ENCODE peak calls at places on chromosome 4, in four cellular contexts. A is IMR-90, J is neural progenitor cell, M is heart left ventricle. E is an unnamed sample. For H3K9me3 and H3K4me1, the result is how much of the 10 kb centered on the place peaks cover.

GRCh38 chr4:123419885-123420743 is 23.5 kb downstream of the SPRY1 start:
- DNase-seq in A (no peak), J (no peak), M (no peak), E (no peak)

GRCh38 chr4:106793933-106794332 is 242.2 kb downstream of the DKK2 start:
- DNase-seq in A (no peak), J (no peak), M (no peak), E (no peak)

GRCh38 chr4:81084624-81085023 is 54.1 kb downstream of the BMP3 start:
- DNase-seq in A (peak), J (no peak), M (no peak), E (no peak)

GRCh38 chr4:185395255-185395955 is at the start of gene LRP2BP:
- DNase-seq in A (no peak), J (no peak), M (no peak), E (peak)

GRCh38 chr4:109303141-109303499 is 662 bp upstream of the COL25A1 start:
- DNase-seq in A (no peak), J (no peak), M (no peak), E (peak)

GRCh38 chr4:86910820-86911684 is 18.8 kb upstream of the C4orf36 start:
- DNase-seq in A (peak), J (no peak), M (no peak), E (no peak)

GRCh38 chr4:89788243-89789072 is 48.5 kb downstream of the SNCA start:
- DNase-seq in A (peak), J (no peak), M (peak), E (no peak)

GRCh38 chr4:65508169-65508568 is 162.1 kb downstream of the EPHA5 start:
- DNase-seq in A (peak), J (no peak), M (no peak), E (no peak)

GRCh38 chr4:129240816-129241215 is 144.9 kb downstream of the C4orf33 start:
- DNase-seq in A (no peak), J (peak), M (no peak), E (peak)

GRCh38 chr4:40749717-40750460 is at the start of gene NSUN7:
- DNase-seq in A (no peak), J (peak), M (no peak), E (no peak)

GRCh38 chr4:39621582-39621981 is 17.1 kb downstream of the SMIM14 start:
- DNase-seq in A (peak), J (no peak), M (peak), E (no peak)

GRCh38 chr4:72471816-72472215 is 97.2 kb downstream of the ADAMTS3 start:
- DNase-seq in A (no peak), J (peak), M (no peak), E (no peak)

GRCh38 chr4:89254847-89255246 is 52.8 kb downstream of the GPRIN3 start:
- DNase-seq in A (peak), J (peak), M (no peak), E (peak)

GRCh38 chr4:68176500-68176899 is 46.8 kb upstream of the TMPRSS11F start:
- DNase-seq in A (no peak), J (no peak), M (no peak), E (no peak)

GRCh38 chr4:137950286-137950685 is 291.9 kb downstream of the SLC7A11 start:
- DNase-seq in A (no peak), J (no peak), M (no peak), E (no peak)

GRCh38 chr4:147837854-147838253 is 106.0 kb downstream of the ARHGAP10 start:
- DNase-seq in A (no peak), J (no peak), M (no peak), E (no peak)

GRCh38 chr4:141896687-141897086 is 260.3 kb downstream of the IL15 start:
- DNase-seq in A (no peak), J (no peak), M (no peak), E (no peak)

GRCh38 chr4:76072760-76073159 is 1.7 kb upstream of the ART3 start:
- DNase-seq in A (no peak), J (peak), M (no peak), E (peak)

GRCh38 chr4:166972071-166972470 is 262.2 kb downstream of the SPOCK3 start:
- DNase-seq in A (no peak), J (no peak), M (no peak), E (no peak)

GRCh38 chr4:179225594-179225993 is 1783.4 kb upstream of the AGA start:
- DNase-seq in A (peak), J (no peak), M (no peak), E (no peak)

GRCh38 chr4:158253350-158253980 is 43.2 kb downstream of the TMEM144 start:
- DNase-seq in A (peak), J (peak), M (peak), E (peak)

GRCh38 chr4:1041147-1041935 is 29.9 kb downstream of the FGFRL1 start:
- DNase-seq in A (peak), J (peak), M (no peak), E (peak)

GRCh38 chr4:154205471-154205870 is 286.1 kb downstream of the DCHS2 start:
- DNase-seq in A (no peak), J (no peak), M (no peak), E (no peak)

GRCh38 chr4:145487626-145488025 is 6.0 kb downstream of the SMAD1 start:
- DNase-seq in A (no peak), J (no peak), M (no peak), E (no peak)

GRCh38 chr4:7738458-7739076 is 201.1 kb downstream of the AFAP1 start:
- DNase-seq in A (no peak), J (no peak), M (no peak), E (no peak)

GRCh38 chr4:171521726-171522125 is 291.5 kb upstream of the GALNTL6 start:
- DNase-seq in A (no peak), J (no peak), M (no peak), E (no peak)

GRCh38 chr4:157104541-157104940 is 28.6 kb downstream of the GLRB start:
- DNase-seq in A (no peak), J (no peak), M (no peak), E (no peak)

GRCh38 chr4:26860922-26861433 is 337 bp downstream of the STIM2 start:
- DNase-seq in A (peak), J (peak), M (peak), E (no peak)

GRCh38 chr4:105140684-105141490 is 5.8 kb upstream of the TET2 start:
- DNase-seq in A (no peak), J (peak), M (peak), E (peak)

GRCh38 chr4:5662555-5662954 is 45.8 kb downstream of the EVC2 start:
- DNase-seq in A (no peak), J (no peak), M (no peak), E (no peak)

GRCh38 chr4:137124278-137124932 is 407.9 kb downstream of the PCDH18 start:
- DNase-seq in A (peak), J (peak), M (no peak), E (peak)

GRCh38 chr4:66330125-66330524 is 659.8 kb upstream of the EPHA5 start:
- DNase-seq in A (no peak), J (no peak), M (no peak), E (no peak)

GRCh38 chr4:4461178-4461577 is 74.3 kb downstream of the NSG1 start:
- DNase-seq in A (no peak), J (no peak), M (no peak), E (no peak)
- H3K9me3 ChIP-seq in A (under half), J (under half), M (under half), E (under half)

DNA sequence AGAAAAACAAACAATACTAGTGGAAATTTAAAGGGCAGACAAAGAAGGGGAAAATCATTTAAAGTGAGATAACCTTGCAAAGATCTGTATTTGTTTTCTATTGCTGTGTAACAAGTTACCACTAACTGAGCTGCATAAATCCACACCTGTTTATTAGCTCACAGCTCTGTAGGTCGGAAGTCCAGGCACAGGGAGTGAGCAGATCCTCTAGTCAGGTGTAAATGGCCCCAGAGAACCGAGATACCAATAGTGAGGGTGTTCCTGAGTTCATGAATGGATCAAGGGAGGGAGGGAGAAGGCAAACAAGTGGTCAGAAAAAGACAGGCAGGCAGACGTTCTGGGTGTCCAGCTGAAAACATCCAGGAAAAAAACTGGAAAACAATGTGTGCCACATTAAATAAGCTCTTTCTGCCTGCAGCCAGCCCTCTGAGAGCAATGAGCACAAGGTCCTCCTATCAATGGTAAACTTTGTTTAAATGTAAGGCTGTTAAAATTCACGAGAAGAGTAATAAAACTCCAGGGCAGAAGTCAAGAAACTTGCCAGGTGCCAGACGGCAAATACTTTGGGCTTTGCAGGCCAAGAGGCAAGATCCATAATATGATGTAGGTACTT is 25.0 kb downstream of the ADGRA3 start:
- DNase-seq in A (no peak), J (no peak), M (no peak), E (no peak)
- H3K4me1 ChIP-seq in A (under half), J (under half), M (under half), E (under half)

DNA sequence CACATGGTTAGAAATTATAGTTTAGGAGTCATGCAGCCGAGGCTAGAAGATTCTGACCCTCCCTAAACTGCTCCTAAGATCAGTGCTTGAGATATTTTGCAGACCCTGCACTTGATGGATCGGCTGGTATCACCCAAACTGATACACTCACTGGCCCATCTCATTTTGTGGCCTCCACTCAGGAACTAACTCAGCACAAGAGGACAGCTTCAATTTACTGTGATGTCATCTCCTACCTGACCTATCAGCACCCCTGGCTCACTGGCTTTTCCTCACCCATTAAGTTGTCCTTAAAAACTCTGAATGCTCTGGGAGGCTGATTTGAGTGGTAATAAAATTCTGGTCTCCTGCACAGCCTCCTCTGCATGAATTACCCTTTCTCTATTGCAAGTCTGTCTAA is 450.9 kb downstream of the PCDH10 start:
- DNase-seq in A (no peak), J (no peak), M (no peak), E (no peak)
- H3K4me3 ChIP-seq in A (no peak), J (no peak), M (no peak), E (no peak)

DNA sequence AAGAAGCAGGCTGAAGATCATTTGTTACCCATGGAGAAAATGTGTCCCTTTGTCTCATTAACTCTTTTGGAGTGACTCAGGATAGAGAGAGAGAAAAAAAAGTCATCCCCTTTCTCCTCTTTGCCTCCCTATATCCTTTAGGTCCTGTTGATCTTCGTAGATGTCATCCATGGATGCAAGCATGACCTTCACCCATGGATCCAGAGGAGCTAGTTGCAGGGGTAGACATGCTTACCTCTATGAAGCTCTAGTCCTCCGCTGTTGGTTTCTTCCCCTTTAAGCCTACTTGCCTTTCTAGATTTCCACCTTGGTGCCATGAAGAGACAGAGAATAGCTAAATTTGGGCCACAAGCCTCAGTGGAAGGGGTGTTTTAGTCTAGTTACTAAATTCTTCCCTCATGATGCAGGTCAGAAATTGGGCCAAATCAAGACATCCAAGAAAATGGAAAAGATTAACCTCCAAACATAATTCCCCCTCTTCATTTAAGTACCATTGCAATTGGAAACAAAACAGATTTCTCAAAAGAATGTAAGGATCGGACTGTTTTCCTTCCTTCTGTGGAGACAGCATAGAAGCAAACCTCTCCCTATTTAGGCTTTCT is 178.4 kb downstream of the TECRL start:
- DNase-seq in A (peak), J (peak), M (no peak), E (no peak)
- H3K9me3 ChIP-seq in A (under half), J (under half), M (half or more), E (under half)

GRCh38 chr4:176300036-176300435 is 19.7 kb upstream of the SPCS3 start:
- DNase-seq in A (no peak), J (no peak), M (no peak), E (no peak)
- H3K4me1 ChIP-seq in A (under half), J (under half), M (under half), E (under half)

GRCh38 chr4:127968565-127968964 is 3.4 kb downstream of the ABHD18 start:
- DNase-seq in A (no peak), J (no peak), M (no peak), E (no peak)
- H3K4me3 ChIP-seq in A (no peak), J (no peak), M (no peak), E (no peak)